ENCODE peak calls at places on chromosomes 3 and 15, in nine cellular contexts. C is NCI-H510A treated with DMSO at 0.1 percent for 48 hours; G is SK-N-SH; O is foreskin fibroblast; W is astrocyte; M is activated CD8-positive, alpha-beta memory T cell treated with anti-CD3 and anti-CD28 coated beads for 24 hours; K is GM13977; D is upper lobe of right lung; Y is aorta. S is an unnamed sample.

GRCh38 chr15:39127925-39128617 is 452.8 kb upstream of the THBS1 start:
- DNase-seq in C (peak), G (no peak), O (peak), W (peak), M (no peak), K (no peak), D (no peak), Y (no peak), S (peak)

GRCh38 chr3:71078723-71079525 is 504.6 kb downstream of the FOXP1 start:
- DNase-seq in C (no peak), G (no peak), O (no peak), W (no peak), M (no peak), K (no peak), D (no peak), Y (no peak), S (no peak)

GRCh38 chr3:139654637-139655365 is 23.0 kb downstream of the NMNAT3 start:
- DNase-seq in C (no peak), G (no peak), O (no peak), W (no peak), M (no peak), K (no peak), D (no peak), Y (no peak), S (no peak)

GRCh38 chr3:190883973-190884832 is 21.7 kb upstream of the GMNC start:
- DNase-seq in C (peak), G (peak), O (peak), W (peak), M (no peak), K (peak), D (no peak), Y (no peak), S (peak)

GRCh38 chr15:58805095-58805494 is 34.0 kb downstream of the MINDY2 start:
- DNase-seq in C (no peak), G (no peak), O (no peak), W (no peak), M (no peak), K (no peak), D (no peak), Y (no peak), S (no peak)

GRCh38 chr15:97521894-97522293 is 438.6 kb upstream of the ARRDC4 start:
- DNase-seq in C (no peak), G (no peak), O (no peak), W (peak), M (no peak), K (no peak), D (no peak), Y (no peak), S (no peak)

GRCh38 chr3:127800508-127800907 is 21.8 kb downstream of the MGLL start:
- DNase-seq in C (no peak), G (no peak), O (peak), W (peak), M (no peak), K (peak), D (no peak), Y (no peak), S (no peak)

GRCh38 chr3:77025476-77025875 is 14.4 kb upstream of the ROBO2 start:
- DNase-seq in C (no peak), G (no peak), O (no peak), W (no peak), M (no peak), K (no peak), D (no peak), Y (no peak), S (no peak)

GRCh38 chr3:60992395-60992794 is 258.9 kb downstream of the FHIT start:
- DNase-seq in C (peak), G (no peak), O (no peak), W (no peak), M (no peak), K (no peak), D (no peak), Y (peak), S (no peak)

GRCh38 chr3:39166134-39166710 is 12.8 kb upstream of the CSRNP1 start:
- DNase-seq in C (no peak), G (no peak), O (peak), W (peak), M (no peak), K (no peak), D (no peak), Y (no peak), S (peak)

GRCh38 chr15:84681822-84682221 is 23.8 kb upstream of the NMB start:
- DNase-seq in C (no peak), G (no peak), O (no peak), W (peak), M (no peak), K (no peak), D (no peak), Y (no peak), S (peak)

GRCh38 chr3:125118600-125118999 is 62.8 kb upstream of the HEG1 start:
- DNase-seq in C (no peak), G (no peak), O (no peak), W (no peak), M (no peak), K (no peak), D (no peak), Y (no peak), S (no peak)

GRCh38 chr3:153372326-153372725 is 210.3 kb downstream of the RAP2B start:
- DNase-seq in C (no peak), G (no peak), O (peak), W (peak), M (no peak), K (no peak), D (no peak), Y (no peak), S (no peak)

GRCh38 chr15:90002428-90002844 is 1.3 kb downstream of the ZNF710 start:
- DNase-seq in C (no peak), G (peak), O (peak), W (peak), M (peak), K (peak), D (peak), Y (peak), S (no peak)

GRCh38 chr15:40841741-40842140 is 2.1 kb upstream of the SPINT1 start:
- DNase-seq in C (no peak), G (no peak), O (no peak), W (no peak), M (no peak), K (no peak), D (no peak), Y (no peak), S (no peak)

GRCh38 chr3:172161390-172161789 is 122.0 kb downstream of the FNDC3B start:
- DNase-seq in C (no peak), G (no peak), O (no peak), W (no peak), M (no peak), K (no peak), D (no peak), Y (no peak), S (no peak)

GRCh38 chr15:30923429-30923828 is 19.7 kb downstream of the FAN1 start:
- DNase-seq in C (no peak), G (no peak), O (no peak), W (no peak), M (no peak), K (no peak), D (no peak), Y (no peak), S (no peak)

GRCh38 chr3:76990606-76991005 is 49.3 kb upstream of the ROBO2 start:
- DNase-seq in C (no peak), G (no peak), O (no peak), W (no peak), M (no peak), K (no peak), D (no peak), Y (no peak), S (no peak)

GRCh38 chr3:52090131-52090548 is 33.8 kb upstream of the DUSP7 start:
- DNase-seq in C (no peak), G (no peak), O (peak), W (peak), M (no peak), K (no peak), D (no peak), Y (peak), S (peak)

GRCh38 chr3:177802151-177802900 is 605.0 kb upstream of the TBL1XR1 start:
- DNase-seq in C (peak), G (no peak), O (peak), W (peak), M (no peak), K (no peak), D (no peak), Y (no peak), S (no peak)

GRCh38 chr3:99678023-99678422 is 39.6 kb downstream of the COL8A1 start:
- DNase-seq in C (no peak), G (no peak), O (peak), W (peak), M (no peak), K (no peak), D (no peak), Y (peak), S (peak)

GRCh38 chr15:69657626-69658025 is 205.0 kb downstream of the RPLP1 start:
- DNase-seq in C (no peak), G (no peak), O (no peak), W (no peak), M (peak), K (no peak), D (no peak), Y (no peak), S (no peak)

GRCh38 chr15:68816795-68817303 is 3.8 kb downstream of the ANP32A start:
- DNase-seq in C (peak), G (no peak), O (no peak), W (no peak), M (no peak), K (no peak), D (no peak), Y (no peak), S (no peak)

GRCh38 chr15:74763416-74763815 is 14.8 kb downstream of the CYP1A2 start:
- DNase-seq in C (peak), G (no peak), O (no peak), W (no peak), M (no peak), K (no peak), D (peak), Y (no peak), S (no peak)

GRCh38 chr3:50290116-50290745 is 2.0 kb downstream of the IFRD2 start:
- DNase-seq in C (no peak), G (no peak), O (no peak), W (no peak), M (no peak), K (no peak), D (no peak), Y (peak), S (no peak)

GRCh38 chr3:43872901-43873300 is 182.2 kb downstream of the ABHD5 start:
- DNase-seq in C (no peak), G (no peak), O (no peak), W (peak), M (no peak), K (no peak), D (no peak), Y (no peak), S (no peak)

GRCh38 chr15:49135342-49135857 is 20.0 kb downstream of the COPS2 start:
- DNase-seq in C (no peak), G (no peak), O (no peak), W (peak), M (no peak), K (no peak), D (no peak), Y (no peak), S (no peak)

GRCh38 chr3:190424478-190425439 is 24.9 kb downstream of the TMEM207 start:
- DNase-seq in C (peak), G (peak), O (peak), W (peak), M (peak), K (peak), D (peak), Y (peak), S (no peak)

GRCh38 chr15:68700395-68701123 is 120.1 kb downstream of the ANP32A start:
- DNase-seq in C (peak), G (peak), O (peak), W (peak), M (no peak), K (no peak), D (no peak), Y (peak), S (peak)

GRCh38 chr3:78812166-78812565 is 955.6 kb downstream of the ROBO1 start:
- DNase-seq in C (no peak), G (no peak), O (no peak), W (no peak), M (no peak), K (no peak), D (no peak), Y (no peak), S (no peak)

GRCh38 chr3:169771651-169772529 is 1.3 kb upstream of the MYNN start:
- DNase-seq in C (peak), G (peak), O (peak), W (peak), M (peak), K (peak), D (no peak), Y (peak), S (no peak)

GRCh38 chr3:157767602-157768001 is 264.4 kb upstream of the VEPH1 start:
- DNase-seq in C (no peak), G (no peak), O (no peak), W (peak), M (no peak), K (no peak), D (no peak), Y (no peak), S (no peak)

GRCh38 chr3:15347104-15347736 is 14.8 kb upstream of the SH3BP5 start:
- DNase-seq in C (no peak), G (no peak), O (no peak), W (no peak), M (no peak), K (no peak), D (no peak), Y (no peak), S (no peak)

GRCh38 chr3:148880681-148881080 is 15.6 kb downstream of the CPA3 start:
- DNase-seq in C (no peak), G (peak), O (no peak), W (no peak), M (no peak), K (peak), D (no peak), Y (no peak), S (no peak)

GRCh38 chr3:44416031-44417030 is 61.1 kb downstream of the ZNF445 start:
- DNase-seq in C (no peak), G (no peak), O (no peak), W (no peak), M (peak), K (no peak), D (no peak), Y (no peak), S (no peak)